ENCODE peak calls at places on chromosomes 4 and X, in four cellular contexts. A is HCT116, U is HepG2, W is K562. T is an unnamed sample.

GRCh38 chr4:58766763-58767162 is 1656.6 kb upstream of the IGFBP7 start:
- DNase-seq in A (no peak), U (no peak), W (no peak), T (no peak)

GRCh38 chr4:147307896-147308680 is 172.8 kb upstream of the EDNRA start:
- DNase-seq in A (no peak), W (no peak), U (no peak), T (no peak)

GRCh38 chrX:120310861-120311631 is at the start of gene TMEM255A:
- DNase-seq in U (no peak), W (no peak), A (no peak), T (no peak)

GRCh38 chrX:30786374-30786773 is 102.7 kb downstream of the TAB3 start:
- DNase-seq in A (no peak), U (no peak), W (no peak), T (no peak)

GRCh38 chr4:149741186-149741831 is 74.3 kb downstream of the IQCM start:
- DNase-seq in W (no peak), U (no peak), A (no peak), T (no peak)

GRCh38 chrX:108199691-108200090 is 108.1 kb downstream of the ATG4A start:
- DNase-seq in A (peak), W (peak), U (peak), T (no peak)

GRCh38 chr4:165394275-165394674 is 15.5 kb downstream of the CPE start:
- DNase-seq in U (no peak), A (no peak), W (no peak), T (no peak)

GRCh38 chr4:89915151-89915550 is 20.5 kb downstream of the MMRN1 start:
- DNase-seq in W (no peak), U (no peak), A (no peak), T (no peak)

GRCh38 chrX:47078129-47079043 is at the start of gene RGN:
- DNase-seq in W (no peak), A (no peak), U (peak), T (no peak)

GRCh38 chr4:104907991-104908390 is 238.7 kb upstream of the TET2 start:
- DNase-seq in W (no peak), A (no peak), U (no peak), T (no peak)

GRCh38 chr4:186723207-186724047 is at the start of gene FAT1:
- DNase-seq in A (no peak), U (peak), W (peak), T (no peak)

GRCh38 chr4:146283758-146284651 is 69.7 kb downstream of the REELD1 start:
- DNase-seq in U (no peak), W (no peak), A (no peak), T (no peak)

GRCh38 chrX:134685662-134686061 is 27.4 kb upstream of the PLAC1 start:
- DNase-seq in W (no peak), A (no peak), U (no peak), T (no peak)

DNA sequence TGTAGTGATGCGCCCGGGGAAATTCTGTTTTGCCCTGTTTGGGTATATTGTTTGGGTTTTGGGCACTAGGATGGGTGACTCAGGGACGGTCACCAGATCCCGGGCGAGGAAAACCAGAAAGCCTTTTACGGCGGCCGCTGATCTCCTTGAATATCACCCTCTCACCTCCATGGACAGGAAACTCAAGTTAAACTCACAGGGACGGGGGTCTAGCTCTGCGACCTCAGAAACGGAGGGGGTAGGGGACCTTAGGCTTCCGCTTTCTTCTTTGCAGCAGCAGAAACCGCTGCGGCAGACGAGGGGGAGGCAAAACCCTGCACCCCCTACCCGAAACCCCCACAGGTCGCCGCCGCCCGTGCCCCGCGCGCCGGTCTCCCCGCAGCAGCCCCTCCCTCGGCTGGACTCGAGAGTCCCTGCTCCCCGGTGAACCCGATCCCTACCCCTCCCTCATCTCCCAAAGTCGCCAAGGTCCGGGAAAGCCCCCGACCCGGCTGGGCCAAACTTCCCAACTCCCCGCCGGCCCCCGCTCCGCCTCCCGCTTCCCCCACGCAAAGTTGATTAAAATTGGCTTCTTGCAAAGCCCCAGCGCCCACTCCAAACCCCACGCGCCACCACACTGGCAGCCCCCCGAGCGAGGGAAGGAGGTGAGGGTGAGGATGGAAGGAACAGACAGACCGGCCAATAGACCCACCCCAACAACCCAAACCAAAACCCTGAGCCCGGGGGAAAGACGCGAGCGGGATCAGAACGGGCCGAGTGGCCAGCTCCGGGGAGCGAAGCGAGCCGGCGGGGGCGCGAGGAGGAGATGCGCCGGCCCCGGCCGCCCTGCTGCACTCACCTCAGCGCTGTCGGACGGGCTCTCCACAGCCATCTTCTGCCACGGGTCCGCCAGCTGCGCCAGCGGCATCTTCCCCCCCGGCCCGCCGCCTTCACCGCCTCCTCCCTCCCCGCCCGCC is 705 bp downstream of the RPS6KA3 start:
- DNase-seq in W (peak), A (no peak), U (no peak), T (no peak)
- TF ChIP-seq TCF7L2 in W (no peak), A (no peak), U (no peak), T (no peak)

DNA sequence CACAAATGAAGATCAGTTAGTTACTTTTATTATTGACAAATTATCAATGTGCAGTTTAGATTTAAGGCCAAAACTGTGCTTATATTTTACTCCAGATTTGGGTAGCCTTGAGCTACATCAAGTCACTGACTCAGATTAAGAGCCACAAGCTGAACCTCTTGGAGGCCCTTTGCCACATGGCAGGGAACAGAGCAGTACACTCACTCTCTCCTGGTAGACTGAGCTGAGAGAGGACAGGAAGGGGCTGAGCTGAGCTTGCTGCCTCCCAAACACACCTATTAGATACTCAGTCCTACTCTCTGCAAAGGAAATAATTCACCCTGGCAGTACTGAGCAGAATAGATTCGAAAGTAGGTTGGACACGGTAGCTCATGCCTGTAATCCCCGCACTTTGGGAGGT is 7.8 kb downstream of the STAP1 start:
- DNase-seq in U (no peak), W (no peak), A (no peak), T (no peak)
- TF ChIP-seq SIN3A in U (no peak), W (no peak), A (no peak), T (no peak)

DNA sequence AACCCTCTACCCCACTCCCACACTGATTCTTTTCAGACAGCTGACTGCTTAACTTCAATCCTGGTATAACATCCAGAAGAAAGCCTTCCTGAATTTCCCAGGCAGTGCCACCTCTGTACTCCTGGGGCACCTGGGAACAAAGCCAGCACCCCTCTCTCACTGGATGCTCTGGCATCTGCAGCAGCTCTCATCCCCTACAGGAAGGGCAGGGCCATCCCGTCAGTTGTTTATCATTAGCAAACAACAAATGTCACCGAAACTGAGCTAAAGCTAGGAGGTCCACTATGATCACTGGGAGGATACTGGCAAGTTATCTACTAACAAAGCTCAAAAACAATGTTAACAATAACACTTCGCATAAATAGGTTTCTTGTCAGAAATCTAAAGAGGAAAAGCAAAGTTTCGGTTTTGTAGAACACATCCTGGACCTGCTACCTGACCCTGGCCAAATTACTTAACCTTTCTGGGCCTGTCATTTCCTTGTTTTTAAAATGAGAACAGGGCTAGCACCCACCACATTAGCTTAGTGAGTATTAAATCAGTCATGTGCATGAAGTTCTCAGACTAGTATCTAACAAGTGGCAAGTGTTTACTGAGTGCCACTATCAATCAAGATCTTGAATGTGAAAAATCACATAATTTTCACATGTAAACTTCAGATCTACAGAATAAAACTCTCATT is 86.6 kb downstream of the NR3C2 start:
- DNase-seq in W (no peak), U (no peak), A (no peak), T (no peak)
- TF ChIP-seq TCF7L2 in W (no peak), U (no peak), A (no peak), T (no peak)

GRCh38 chrX:136880003-136880451 is 498 bp downstream of the RBMX start:
- DNase-seq in U (no peak), A (no peak), W (no peak), T (no peak)
- TF ChIP-seq SIN3A in U (no peak), A (no peak), W (no peak), T (no peak)

GRCh38 chrX:24153175-24153795 is 3.8 kb downstream of the ZFX start:
- DNase-seq in A (no peak), W (no peak), U (no peak), T (no peak)
- TF ChIP-seq TCF7L2 in A (no peak), W (no peak), U (no peak), T (no peak)

T was measured in Panc1.